ENCODE peak calls at places on chromosomes 3 and 15, in six cellular contexts. Z is right lobe of liver, E is uterus, F is GM12878, G is epithelial cell of proximal tubule, M is keratinocyte. Y is an unnamed sample.

GRCh38 chr15:74850398-74850797 is 7.4 kb upstream of the ULK3 start:
- DNase-seq in Z (no peak), E (no peak), F (no peak), G (no peak), M (no peak), Y (no peak)

GRCh38 chr3:66463734-66464511 is 36.9 kb downstream of the LRIG1 start:
- DNase-seq in Z (no peak), E (no peak), F (no peak), G (no peak), M (no peak), Y (no peak)

GRCh38 chr15:22979069-22979698 is 984 bp downstream of the CYFIP1 start:
- DNase-seq in Z (peak), E (no peak), F (no peak), G (no peak), M (no peak), Y (peak)

GRCh38 chr3:59212128-59212764 is 162.4 kb upstream of the CFAP20DC start:
- DNase-seq in Z (no peak), E (no peak), F (peak), G (no peak), M (no peak), Y (no peak)

GRCh38 chr15:98383571-98383970 is 264.8 kb upstream of the IGF1R start:
- DNase-seq in Z (no peak), E (no peak), F (no peak), G (no peak), M (no peak), Y (no peak)

GRCh38 chr3:125271127-125271526 is 58.6 kb upstream of the SLC12A8 start:
- DNase-seq in Z (no peak), E (no peak), F (no peak), G (no peak), M (no peak), Y (no peak)

GRCh38 chr3:140023616-140024530 is 88.9 kb downstream of the CLSTN2 start:
- DNase-seq in Z (no peak), E (peak), F (no peak), G (peak), M (no peak), Y (peak)

GRCh38 chr3:116877968-116878367 is 168.4 kb downstream of the TUSC7 start:
- DNase-seq in Z (no peak), E (no peak), F (peak), G (no peak), M (no peak), Y (no peak)

GRCh38 chr3:132038198-132038825 is 3.5 kb upstream of the CPNE4 start:
- DNase-seq in Z (no peak), E (no peak), F (no peak), G (no peak), M (no peak), Y (no peak)

GRCh38 chr3:168165390-168166269 is 69.9 kb upstream of the GOLIM4 start:
- DNase-seq in Z (no peak), E (peak), F (peak), G (peak), M (peak), Y (no peak)

GRCh38 chr3:169846458-169847193 is 23.1 kb downstream of the LRRC31 start:
- DNase-seq in Z (no peak), E (no peak), F (peak), G (peak), M (peak), Y (no peak)

GRCh38 chr3:139292933-139293664 is 50.7 kb upstream of the MRPS22 start:
- DNase-seq in Z (no peak), E (no peak), F (no peak), G (no peak), M (no peak), Y (no peak)

GRCh38 chr3:49712631-49713317 is 6.7 kb downstream of the AMIGO3 start:
- DNase-seq in Z (no peak), E (no peak), F (no peak), G (no peak), M (no peak), Y (no peak)

GRCh38 chr3:169623971-169624370 is 39.5 kb downstream of the MECOM start:
- DNase-seq in Z (no peak), E (no peak), F (no peak), G (no peak), M (no peak), Y (no peak)

GRCh38 chr3:159788987-159789386 is 199.6 kb upstream of the IL12A start:
- DNase-seq in Z (no peak), E (no peak), F (no peak), G (no peak), M (no peak), Y (no peak)

GRCh38 chr15:68536331-68537095 is 42.3 kb upstream of the CORO2B start:
- DNase-seq in Z (no peak), E (no peak), F (no peak), G (no peak), M (no peak), Y (no peak)

GRCh38 chr3:122258757-122259371 is 66.2 kb upstream of the CSTA start:
- DNase-seq in Z (peak), E (no peak), F (peak), G (no peak), M (no peak), Y (peak)

GRCh38 chr3:52253314-52254260 is 8.0 kb downstream of the PPM1M start:
- DNase-seq in Z (peak), E (no peak), F (peak), G (no peak), M (no peak), Y (no peak)

GRCh38 chr3:62226601-62227339 is 146.6 kb downstream of the FEZF2 start:
- DNase-seq in Z (no peak), E (no peak), F (no peak), G (no peak), M (no peak), Y (no peak)

GRCh38 chr3:52456169-52456799 is 880 bp downstream of the NISCH start:
- DNase-seq in Z (no peak), E (peak), F (no peak), G (no peak), M (no peak), Y (peak)

GRCh38 chr3:149970716-149971402 is at the start of gene PFN2:
- DNase-seq in Z (peak), E (peak), F (no peak), G (no peak), M (no peak), Y (peak)

GRCh38 chr3:163773136-163773535 is 1305.2 kb downstream of the SI start:
- DNase-seq in Z (no peak), E (no peak), F (no peak), G (no peak), M (no peak), Y (no peak)

GRCh38 chr3:67384790-67385397 is 269.5 kb downstream of the SUCLG2 start:
- DNase-seq in Z (no peak), E (no peak), F (no peak), G (no peak), M (peak), Y (no peak)

GRCh38 chr3:119245778-119246177 is 5.1 kb upstream of the B4GALT4 start:
- DNase-seq in Z (no peak), E (no peak), F (no peak), G (no peak), M (no peak), Y (peak)

GRCh38 chr3:29057326-29057725 is 223.5 kb upstream of the RBMS3 start:
- DNase-seq in Z (no peak), E (no peak), F (no peak), G (peak), M (peak), Y (no peak)

GRCh38 chr3:179046497-179047353 is 24.9 kb downstream of the ZMAT3 start:
- DNase-seq in Z (no peak), E (no peak), F (peak), G (no peak), M (no peak), Y (no peak)

GRCh38 chr3:129360224-129360623 is 68.2 kb downstream of the EFCAB12 start:
- DNase-seq in Z (no peak), E (no peak), F (no peak), G (no peak), M (no peak), Y (no peak)

GRCh38 chr15:80984856-80985255 is 4.8 kb downstream of the MESD start:
- DNase-seq in Z (no peak), E (no peak), F (no peak), G (no peak), M (no peak), Y (no peak)

GRCh38 chr15:48358681-48359152 is 27.5 kb downstream of the DUT start:
- DNase-seq in Z (no peak), E (no peak), F (no peak), G (no peak), M (no peak), Y (no peak)

GRCh38 chr15:68372291-68372811 is 59.6 kb downstream of the ITGA11 start:
- DNase-seq in Z (no peak), E (peak), F (no peak), G (no peak), M (no peak), Y (peak)

GRCh38 chr3:111594205-111594604 is 941 bp downstream of the ZBED2 start:
- DNase-seq in Z (no peak), E (no peak), F (no peak), G (peak), M (no peak), Y (no peak)

GRCh38 chr15:85785887-85786777 is 8.6 kb downstream of the KLHL25 start:
- DNase-seq in Z (peak), E (no peak), F (no peak), G (no peak), M (no peak), Y (no peak)

GRCh38 chr3:12840591-12841084 is 727 bp downstream of the RPL32 start:
- DNase-seq in Z (no peak), E (no peak), F (no peak), G (no peak), M (no peak), Y (no peak)

GRCh38 chr3:190384241-190384863 is 3.6 kb upstream of the CLDN16 start:
- DNase-seq in Z (peak), E (no peak), F (peak), G (peak), M (peak), Y (peak)

GRCh38 chr3:191915717-191916116 is 454.8 kb downstream of the PYDC2 start:
- DNase-seq in Z (no peak), E (no peak), F (no peak), G (no peak), M (no peak), Y (no peak)

GRCh38 chr3:190618349-190619030 is 104.6 kb downstream of the IL1RAP start:
- DNase-seq in Z (no peak), E (no peak), F (no peak), G (no peak), M (no peak), Y (no peak)

GRCh38 chr3:53238051-53238850 is 17.6 kb downstream of the TKT start:
- DNase-seq in Z (peak), E (no peak), F (no peak), G (peak), M (peak), Y (no peak)

GRCh38 chr15:59296181-59296617 is 76.5 kb downstream of the MYO1E start:
- DNase-seq in Z (no peak), E (no peak), F (no peak), G (peak), M (no peak), Y (no peak)

GRCh38 chr15:60815321-60815720 is 336.4 kb upstream of the ICE2 start:
- DNase-seq in Z (no peak), E (no peak), F (no peak), G (no peak), M (no peak), Y (no peak)

GRCh38 chr15:60814855-60815254 is 335.9 kb upstream of the ICE2 start:
- DNase-seq in Z (no peak), E (no peak), F (no peak), G (no peak), M (no peak), Y (no peak)

GRCh38 chr15:60809375-60809774 is 330.4 kb upstream of the ICE2 start:
- DNase-seq in Z (no peak), E (no peak), F (no peak), G (no peak), M (no peak), Y (no peak)

GRCh38 chr15:60819860-60820259 is 340.9 kb upstream of the ICE2 start:
- DNase-seq in Z (no peak), E (no peak), F (no peak), G (no peak), M (no peak), Y (no peak)

GRCh38 chr15:60814062-60814461 is 335.1 kb upstream of the ICE2 start:
- DNase-seq in Z (no peak), E (no peak), F (no peak), G (no peak), M (no peak), Y (no peak)
- TF ChIP-seq CTCF in Z (no peak), E (no peak), F (no peak), G (no peak), M (no peak), Y (no peak)

DNA sequence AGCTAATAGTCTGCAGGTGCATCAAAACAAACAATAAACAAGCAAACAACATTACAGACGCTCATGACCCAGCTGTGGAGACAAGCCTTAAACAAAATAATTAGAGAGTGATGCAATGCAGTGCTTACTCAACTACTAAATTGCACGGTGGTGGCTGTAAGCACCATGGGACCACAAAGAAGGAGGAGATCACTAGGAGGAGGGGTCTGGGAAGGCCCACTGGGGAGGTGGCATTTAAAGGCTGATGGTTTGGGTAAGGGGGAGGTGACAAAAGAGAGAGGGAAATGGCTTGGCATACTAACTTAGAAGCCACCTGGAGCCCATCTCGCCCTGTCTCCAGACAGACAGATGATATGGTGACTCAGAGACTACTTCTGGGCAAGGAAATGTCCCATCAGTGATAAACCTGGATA is 516.7 kb downstream of the FOXP1 start:
- DNase-seq in Z (no peak), E (no peak), F (no peak), G (no peak), M (no peak), Y (peak)
- H3K4me3 ChIP-seq in Z (no peak), E (no peak), F (no peak), G (no peak), M (no peak), Y (peak)

GRCh38 chr3:135267487-135267886 is 472.4 kb downstream of the EPHB1 start:
- DNase-seq in Z (no peak), E (no peak), F (no peak), G (no peak), M (no peak), Y (no peak)

GRCh38 chr3:135271562-135272290 is 476.7 kb downstream of the EPHB1 start:
- DNase-seq in Z (no peak), E (no peak), F (no peak), G (no peak), M (no peak), Y (no peak)
- TF ChIP-seq CTCF in Z (no peak), E (no peak), F (no peak), G (no peak), M (no peak), Y (no peak)

DNA sequence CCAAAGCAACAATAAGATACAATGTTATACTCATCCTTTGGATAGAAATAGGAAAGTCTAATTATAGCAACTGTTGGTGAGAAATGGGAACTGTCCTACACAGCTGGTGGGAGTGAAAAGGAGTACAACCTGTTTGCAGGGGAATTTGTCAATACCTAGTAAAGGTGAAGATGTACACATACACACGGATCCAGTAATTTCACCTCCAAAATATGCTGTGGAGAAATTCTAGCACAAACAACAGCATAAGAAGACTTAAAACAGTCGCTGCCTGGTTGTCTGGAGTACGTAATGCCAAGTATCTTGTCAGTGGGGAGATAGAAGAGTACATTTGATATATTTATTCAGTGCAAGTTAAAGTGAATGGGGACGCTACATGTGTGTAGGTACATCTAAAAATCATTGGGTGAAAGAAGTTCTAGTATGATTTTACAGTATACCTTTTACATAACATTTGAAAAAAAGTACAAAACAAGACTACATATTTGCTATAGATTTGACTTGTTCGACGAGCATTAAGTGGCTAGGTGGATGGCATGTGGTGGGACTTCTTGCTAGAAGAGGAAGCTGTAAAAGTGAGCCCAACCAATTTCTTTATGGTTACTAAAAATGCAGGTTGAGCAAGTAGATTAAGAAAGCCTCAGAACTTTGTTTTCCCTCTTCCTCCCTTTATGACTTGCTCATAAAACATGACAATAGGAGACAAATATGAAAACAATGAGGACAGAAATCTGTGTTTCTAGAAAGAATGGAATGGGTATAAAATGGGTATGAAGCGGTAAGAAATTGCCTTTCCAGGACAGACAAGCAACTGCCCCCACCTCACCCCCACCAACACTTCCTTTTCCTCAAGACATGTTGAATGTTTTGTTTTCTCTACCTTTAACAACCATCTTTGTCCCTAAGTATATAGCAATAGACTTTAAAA is 50.2 kb upstream of the CCR4 start:
- DNase-seq in Z (no peak), E (no peak), F (no peak), G (no peak), M (no peak), Y (no peak)
- H3K4me3 ChIP-seq in Z (no peak), E (no peak), F (no peak), G (no peak), M (no peak), Y (no peak)

Y was measured in heart left ventricle.